ENCODE peak calls at places on chromosomes 7 and 10, in ten cellular contexts. W, J, O, N, T, M, S, H, X and Z are unnamed samples.

GRCh38 chr7:1536768-1537630 is 6.5 kb downstream of the MAFK start:
- ATAC-seq in J (peak; percentile 89), T (no peak), H (peak; percentile 90), S (no peak), N (no peak), M (no peak), W (no peak), X (peak; percentile 89), O (peak; percentile 69), Z (peak; percentile 79)

GRCh38 chr10:36187382-36188042 is 545.4 kb upstream of the FZD8 start:
- ATAC-seq in W (no peak), M (no peak), J (peak; percentile 85), X (no peak), T (no peak), O (no peak), S (no peak), H (peak; percentile 78), N (no peak), Z (no peak)

GRCh38 chr7:127822822-127823508 is 171.0 kb downstream of the SND1 start:
- ATAC-seq in S (peak; percentile 79), J (no peak), M (no peak), H (no peak), N (no peak), O (no peak), W (no peak), T (no peak), X (no peak), Z (no peak)

GRCh38 chr7:20408467-20408826 is 77.7 kb downstream of the ITGB8 start:
- ATAC-seq in W (no peak), M (no peak), T (no peak), N (no peak), J (peak; percentile 89), S (no peak), X (peak; percentile 50), H (peak; percentile 78), O (no peak), Z (no peak)

GRCh38 chr7:127629268-127629854 is 11.4 kb upstream of the PAX4 start:
- ATAC-seq in T (peak; percentile 49), W (peak; percentile 86), N (no peak), M (peak; percentile 56), O (no peak), X (no peak), J (no peak), H (no peak), S (peak; percentile 51), Z (peak; percentile 79)

GRCh38 chr10:43707755-43708154 is 59.1 kb upstream of the ZNF32 start:
- ATAC-seq in T (no peak), W (no peak), H (peak; percentile 55), X (peak; percentile 57), J (peak; percentile 96), M (no peak), N (no peak), O (peak; percentile 77), S (no peak), Z (no peak)

GRCh38 chr10:122140477-122140902 is 130.6 kb upstream of the BTBD16 start:
- ATAC-seq in M (no peak), H (no peak), X (peak; percentile 6), S (no peak), O (peak; percentile 45), W (no peak), T (no peak), J (peak; percentile 29), N (no peak), Z (peak; percentile 43)

GRCh38 chr10:18610517-18610916 is 40.9 kb downstream of the NSUN6 start:
- ATAC-seq in T (no peak), H (peak; percentile 44), N (no peak), X (peak; percentile 13), J (no peak), S (no peak), O (no peak), M (no peak), W (no peak), Z (peak; percentile 82)

GRCh38 chr7:73909051-73909941 is 48.3 kb downstream of the TMEM270 start:
- ATAC-seq in W (no peak), J (peak; percentile 59), O (no peak), M (no peak), H (peak; percentile 85), S (peak; percentile 64), X (peak; percentile 48), N (no peak), T (no peak), Z (no peak)

GRCh38 chr7:147861058-147861716 is 729.4 kb upstream of the C7orf33 start:
- ATAC-seq in J (no peak), X (no peak), O (no peak), N (no peak), W (no peak), S (no peak), H (no peak), T (no peak), M (no peak), Z (peak; percentile 72)

GRCh38 chr10:1504940-1505339 is 232.4 kb downstream of the ADARB2 start:
- ATAC-seq in W (no peak), N (no peak), H (no peak), S (no peak), O (no peak), J (no peak), M (no peak), X (no peak), T (no peak), Z (no peak)

GRCh38 chr7:29289156-29290021 is 94.8 kb downstream of the CHN2 start:
- ATAC-seq in T (no peak), X (peak; percentile 41), J (peak; percentile 38), H (no peak), W (no peak), S (peak; percentile 88), N (no peak), M (no peak), O (no peak), Z (no peak)

GRCh38 chr7:157972914-157973313 is 614.7 kb downstream of the PTPRN2 start:
- ATAC-seq in W (no peak), S (no peak), J (no peak), H (no peak), M (no peak), O (no peak), N (no peak), X (no peak), T (no peak), Z (no peak)